ENCODE peak calls at places on chromosomes 13 and 19, in four cellular contexts. N is HEK293T, C is K562, Q is HepG2. G is an unnamed sample.

GRCh38 chr13:53545340-53545941 is 516.8 kb downstream of the OLFM4 start:
- DNase-seq in N (no peak), C (no peak), Q (no peak), G (peak; percentile 48)

GRCh38 chr13:22173605-22174004 is 502.7 kb downstream of the FGF9 start:
- DNase-seq in N (no peak), C (no peak), Q (no peak), G (no peak)

GRCh38 chr13:40169476-40169875 is 497.0 kb downstream of the FOXO1 start:
- DNase-seq in N (no peak), C (no peak), Q (no peak), G (no peak)

GRCh38 chr19:58154287-58154678 is 3.7 kb upstream of the ZNF329 start:
- DNase-seq in N (no peak), C (no peak), Q (peak; percentile 38), G (peak; percentile 13)

GRCh38 chr13:37984357-37984756 is 114.8 kb upstream of the TRPC4 start:
- DNase-seq in N (no peak), C (no peak), Q (peak; percentile 14), G (peak; percentile 36)

GRCh38 chr13:30998548-30999140 is 66.2 kb downstream of the TEX26 start:
- DNase-seq in N (no peak), C (no peak), Q (no peak), G (no peak)

GRCh38 chr13:19264711-19265110 is 83.1 kb upstream of the TUBA3C start:
- DNase-seq in N (no peak), C (no peak), Q (no peak), G (no peak)

GRCh38 chr19:47723573-47723923 is 10.3 kb downstream of the EHD2 start:
- DNase-seq in N (no peak), C (no peak), Q (peak; percentile 63), G (no peak)

GRCh38 chr13:99215466-99215865 is 14.8 kb downstream of the UBAC2 start:
- DNase-seq in N (no peak), C (no peak), Q (no peak), G (no peak)

GRCh38 chr19:5214371-5214770 is 126.2 kb downstream of the PTPRS start:
- DNase-seq in N (no peak), C (no peak), Q (no peak), G (no peak)

GRCh38 chr13:103386341-103386740 is 320.1 kb upstream of the SLC10A2 start:
- DNase-seq in N (no peak), C (no peak), Q (no peak), G (no peak)

GRCh38 chr13:47215741-47216140 is 318.9 kb upstream of the HTR2A start:
- DNase-seq in N (no peak), C (no peak), Q (no peak), G (no peak)

GRCh38 chr19:19554074-19555023 is 16.3 kb downstream of the CILP2 start:
- DNase-seq in N (peak; percentile 85), C (peak; percentile 88), Q (no peak), G (peak; percentile 84)

GRCh38 chr13:66803759-66804456 is 426.2 kb downstream of the PCDH9 start:
- DNase-seq in N (peak; percentile 58), C (no peak), Q (no peak), G (no peak)

GRCh38 chr13:99403458-99403971 is 96.3 kb upstream of the GPR183 start:
- DNase-seq in N (no peak), C (no peak), Q (no peak), G (no peak)

GRCh38 chr19:1125601-1126533 is 22.1 kb downstream of the GPX4 start:
- DNase-seq in N (no peak), C (no peak), Q (no peak), G (no peak)

GRCh38 chr19:18317998-18318800 is 4.7 kb downstream of the LSM4 start:
- DNase-seq in N (no peak), C (peak; percentile 45), Q (peak; percentile 54), G (no peak)

GRCh38 chr19:46351241-46352041 is 4.6 kb downstream of the PPP5C start:
- DNase-seq in N (no peak), C (no peak), Q (no peak), G (no peak)
- TF ChIP-seq ELF4 in N (no peak), C (no peak), Q (no peak), G (no peak)

DNA sequence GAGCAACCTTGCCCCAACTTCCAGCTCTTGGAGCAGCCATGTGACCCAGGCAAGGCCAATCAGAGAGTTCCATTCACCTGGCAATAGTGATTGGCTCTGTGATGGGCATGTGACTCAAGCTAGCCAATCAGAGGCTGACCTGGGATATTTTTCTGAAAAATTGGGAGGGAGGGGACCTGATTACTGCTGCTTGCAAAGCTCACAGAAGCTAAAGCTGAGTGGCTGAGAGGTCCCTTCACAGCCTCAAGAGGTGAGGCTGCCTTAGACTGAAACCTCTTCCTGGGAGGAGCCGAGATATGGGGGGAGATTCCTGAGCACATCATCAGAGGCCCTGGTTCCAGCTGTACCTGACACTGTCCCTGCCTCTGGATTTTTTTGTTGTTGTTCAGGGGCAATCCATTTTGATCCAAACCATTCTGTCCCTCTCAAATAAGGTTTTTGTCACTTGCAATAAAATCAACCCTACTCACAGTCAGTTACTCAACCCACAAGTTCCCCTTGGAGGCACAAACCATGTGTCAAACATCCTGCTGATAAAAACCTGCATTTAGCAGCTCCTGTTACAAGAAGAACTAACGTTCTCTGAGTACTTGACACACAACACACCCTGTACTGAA is 4.8 kb downstream of the CIB3 start:
- DNase-seq in N (no peak), C (peak; percentile 36), Q (no peak), G (no peak)
- TF ChIP-seq ELF4 in N (no peak), C (no peak), Q (no peak), G (no peak)

GRCh38 chr13:24176351-24177101 is 16.0 kb downstream of the SPATA13 start:
- DNase-seq in N (no peak), C (no peak), Q (peak; percentile 72), G (no peak)
- TF ChIP-seq ELF4 in N (no peak), C (no peak), Q (no peak), G (no peak)

DNA sequence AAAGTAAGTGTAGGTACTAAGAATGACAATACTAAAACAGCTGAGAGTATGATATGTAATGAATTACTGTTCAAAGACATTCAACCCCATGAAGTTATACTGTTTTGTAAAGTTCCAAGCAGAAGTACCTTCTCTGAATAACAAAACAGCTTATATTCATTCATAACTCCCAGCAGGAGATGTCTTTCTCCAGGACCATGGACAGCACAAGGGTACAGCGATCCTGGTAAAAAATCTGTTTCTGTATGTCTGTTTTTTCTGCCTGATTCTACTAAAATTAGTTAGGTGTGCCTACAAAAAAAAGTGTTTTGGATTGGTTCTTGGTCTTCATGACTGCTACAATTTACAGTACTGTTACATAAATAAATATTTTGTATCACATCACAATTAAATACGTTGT is 172.5 kb upstream of the SLITRK5 start:
- DNase-seq in N (peak; percentile 46), C (no peak), Q (peak; percentile 0), G (no peak)
- TF ChIP-seq ELF4 in N (no peak), C (no peak), Q (no peak), G (no peak)

DNA sequence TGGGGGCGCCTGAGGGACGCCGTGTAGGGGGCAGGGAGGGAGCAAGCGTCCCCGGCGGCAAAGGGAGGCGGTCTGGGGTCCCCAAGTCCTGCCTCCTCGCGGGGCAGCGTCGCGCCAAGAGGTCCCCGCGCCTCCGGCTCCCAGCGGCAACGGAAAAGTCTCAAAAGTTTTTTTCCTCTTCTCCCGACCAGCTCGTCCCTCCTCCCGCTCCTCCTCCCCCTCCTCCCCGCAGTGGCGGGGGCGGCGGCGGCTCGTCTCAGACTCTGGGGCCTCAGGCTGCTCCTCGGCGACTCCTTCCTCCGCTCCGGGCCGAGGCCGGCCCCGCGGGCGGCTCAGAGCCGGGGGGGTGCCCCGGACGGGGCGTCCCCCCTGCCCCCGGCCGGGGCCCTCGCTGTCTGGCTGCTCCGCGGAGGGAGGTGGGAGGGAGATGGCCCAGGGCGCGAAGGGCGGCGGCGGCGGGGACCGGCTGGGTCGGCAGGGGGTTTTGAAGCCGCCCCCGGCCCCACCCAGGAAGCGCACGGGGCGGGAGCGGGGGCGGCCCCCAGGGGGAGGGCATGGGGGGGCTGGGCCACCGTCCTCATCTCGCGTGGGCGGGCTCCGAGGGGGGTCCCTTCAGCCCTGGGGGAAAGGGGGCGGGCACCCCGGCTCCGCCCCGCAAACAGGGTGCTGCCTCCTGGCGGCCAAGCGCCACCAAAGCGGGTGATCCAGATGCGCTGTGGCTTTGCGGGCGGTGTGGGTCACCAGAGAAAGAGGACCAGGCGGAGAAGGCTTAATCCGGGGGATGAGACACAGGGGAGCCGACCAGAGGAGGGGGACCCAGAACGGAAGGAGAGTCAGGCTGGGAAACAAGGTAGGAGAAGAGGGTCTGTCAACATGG is at the start of gene TGFB1:
- DNase-seq in N (peak; percentile 83), C (peak; percentile 98), Q (peak; percentile 70), G (peak; percentile 78)
- TF ChIP-seq ELF4 in N (no peak), C (peak; percentile 39), Q (no peak), G (no peak)

GRCh38 chr19:7644550-7644877 is 7.6 kb downstream of the STXBP2 start:
- DNase-seq in N (no peak), C (no peak), Q (no peak), G (no peak)

GRCh38 chr19:7645159-7645558 is 8.2 kb downstream of the STXBP2 start:
- DNase-seq in N (no peak), C (no peak), Q (no peak), G (no peak)

GRCh38 chr19:7645656-7646425 is 8.9 kb downstream of the STXBP2 start:
- DNase-seq in N (no peak), C (no peak), Q (no peak), G (no peak)

GRCh38 chr19:7647156-7647555 is 10.2 kb downstream of the STXBP2 start:
- DNase-seq in N (no peak), C (no peak), Q (no peak), G (no peak)

DNA sequence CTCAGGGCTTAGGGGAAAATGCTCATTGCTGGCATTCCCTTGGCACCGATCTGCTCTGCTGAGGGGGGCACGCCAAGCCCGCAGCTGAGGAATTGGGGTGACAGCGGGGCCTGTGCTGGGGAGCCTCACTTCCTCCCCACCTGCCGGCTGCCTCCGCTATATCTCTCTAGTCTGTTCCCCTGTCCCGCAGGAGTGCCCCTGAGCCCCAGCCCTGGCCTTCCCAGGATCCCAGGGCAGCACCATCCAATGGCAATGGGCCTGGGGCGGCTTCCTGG is 9.5 kb downstream of the STXBP2 start:
- DNase-seq in N (no peak), C (no peak), Q (no peak), G (no peak)
- TF ChIP-seq ELF4 in N (no peak), C (no peak), Q (no peak), G (no peak)

GRCh38 chr13:109394311-109394988 is 391.9 kb downstream of the IRS2 start:
- DNase-seq in N (no peak), C (no peak), Q (no peak), G (no peak)
- TF ChIP-seq ELF4 in N (no peak), C (no peak), Q (no peak), G (no peak)

DNA sequence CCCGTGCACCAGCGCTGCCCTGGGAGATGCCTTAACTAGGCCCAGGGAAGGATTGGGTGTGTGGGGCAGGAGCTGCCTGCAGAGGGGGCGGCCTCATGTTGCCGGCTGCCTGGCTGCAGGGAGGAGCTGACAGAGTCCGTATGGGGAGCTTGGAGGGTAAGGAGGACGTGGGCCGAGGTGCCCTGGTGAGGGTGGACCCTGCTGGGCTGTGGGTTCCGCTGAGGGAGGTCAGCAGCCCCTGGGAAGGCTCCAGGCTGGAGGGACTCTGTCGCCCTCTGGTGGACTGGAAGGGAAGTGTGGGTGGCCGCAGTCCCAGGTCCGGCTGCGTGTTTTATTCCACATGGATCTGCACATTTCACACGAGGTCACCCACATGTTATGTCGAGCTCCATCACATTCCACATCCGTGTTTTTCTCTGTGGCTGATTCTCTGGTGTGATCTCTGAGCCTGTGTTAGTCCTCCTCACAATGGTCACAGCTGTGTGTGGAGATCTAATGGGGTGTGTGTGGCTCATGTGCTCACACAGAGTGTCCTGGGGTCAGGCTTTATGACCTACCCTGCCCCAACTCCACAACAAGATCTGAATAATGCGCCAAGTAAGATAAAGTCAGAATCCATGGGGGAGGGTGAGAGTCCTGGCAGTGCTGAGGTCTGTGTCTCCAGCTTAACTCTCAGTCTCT is 1.8 kb upstream of the CEACAM8 start:
- DNase-seq in N (peak; percentile 65), C (peak; percentile 74), Q (no peak), G (peak; percentile 68)
- TF ChIP-seq ELF4 in N (no peak), C (no peak), Q (no peak), G (no peak)

GRCh38 chr19:38433268-38433733 is at the start of gene RYR1:
- DNase-seq in N (no peak), C (peak; percentile 98), Q (no peak), G (peak; percentile 97)
- TF ChIP-seq ELF4 in N (no peak), C (no peak), Q (no peak), G (no peak)

G was measured in WTC11.